ENCODE peak calls at places on chromosomes 2 and 18, in ten cellular contexts. One of them, this sample, is unnamed.

GRCh38 chr2:1697601-1698000 is 46.7 kb downstream of the PXDN start:
- DNase-seq in activated T-cell treated with anti-CD3 and anti-CD28 coated beads for 1 hour: no peak
- DNase-seq in Calu3: no peak
- DNase-seq in AG20443: no peak
- DNase-seq in CD8-positive, alpha-beta memory T cell: no peak
- DNase-seq in cardiac septum: no peak
- DNase-seq in hypothalamus: no peak
- DNase-seq in activated CD4-positive, alpha-beta T cell treated with anti-CD3 and anti-CD28 coated beads, Interleukin-2, amount 50 U/mL, for 1 hour: no peak
- DNase-seq in small intestine: no peak
- DNase-seq in PC-3: no peak
- DNase-seq in this sample: no peak

GRCh38 chr2:50344509-50345106 is 687.3 kb downstream of the NRXN1 start:
- DNase-seq in activated T-cell treated with anti-CD3 and anti-CD28 coated beads for 1 hour: no peak
- DNase-seq in Calu3: no peak
- DNase-seq in AG20443: no peak
- DNase-seq in CD8-positive, alpha-beta memory T cell: no peak
- DNase-seq in cardiac septum: no peak
- DNase-seq in hypothalamus: no peak
- DNase-seq in activated CD4-positive, alpha-beta T cell treated with anti-CD3 and anti-CD28 coated beads, Interleukin-2, amount 50 U/mL, for 1 hour: no peak
- DNase-seq in small intestine: no peak
- DNase-seq in PC-3: no peak
- DNase-seq in this sample: no peak

GRCh38 chr2:122750095-122750494 is 994.6 kb downstream of the TSN start:
- DNase-seq in activated T-cell treated with anti-CD3 and anti-CD28 coated beads for 1 hour: no peak
- DNase-seq in Calu3: no peak
- DNase-seq in AG20443: no peak
- DNase-seq in CD8-positive, alpha-beta memory T cell: no peak
- DNase-seq in cardiac septum: no peak
- DNase-seq in hypothalamus: no peak
- DNase-seq in activated CD4-positive, alpha-beta T cell treated with anti-CD3 and anti-CD28 coated beads, Interleukin-2, amount 50 U/mL, for 1 hour: no peak
- DNase-seq in small intestine: no peak
- DNase-seq in PC-3: no peak
- DNase-seq in this sample: no peak

GRCh38 chr2:189444322-189444721 is 3.0 kb downstream of the WDR75 start:
- DNase-seq in activated T-cell treated with anti-CD3 and anti-CD28 coated beads for 1 hour: no peak
- DNase-seq in Calu3: no peak
- DNase-seq in AG20443: peak
- DNase-seq in CD8-positive, alpha-beta memory T cell: no peak
- DNase-seq in cardiac septum: no peak
- DNase-seq in hypothalamus: no peak
- DNase-seq in activated CD4-positive, alpha-beta T cell treated with anti-CD3 and anti-CD28 coated beads, Interleukin-2, amount 50 U/mL, for 1 hour: no peak
- DNase-seq in small intestine: no peak
- DNase-seq in PC-3: no peak
- DNase-seq in this sample: no peak

GRCh38 chr2:196112408-196113039 is 43.9 kb upstream of the DNAH7 start:
- DNase-seq in activated T-cell treated with anti-CD3 and anti-CD28 coated beads for 1 hour: no peak
- DNase-seq in Calu3: peak
- DNase-seq in AG20443: peak
- DNase-seq in CD8-positive, alpha-beta memory T cell: no peak
- DNase-seq in cardiac septum: no peak
- DNase-seq in hypothalamus: no peak
- DNase-seq in activated CD4-positive, alpha-beta T cell treated with anti-CD3 and anti-CD28 coated beads, Interleukin-2, amount 50 U/mL, for 1 hour: no peak
- DNase-seq in small intestine: no peak
- DNase-seq in PC-3: peak
- DNase-seq in this sample: no peak

GRCh38 chr18:61334951-61335736 is 1.9 kb downstream of the CDH20 start:
- DNase-seq in activated T-cell treated with anti-CD3 and anti-CD28 coated beads for 1 hour: no peak
- DNase-seq in Calu3: no peak
- DNase-seq in AG20443: peak
- DNase-seq in CD8-positive, alpha-beta memory T cell: no peak
- DNase-seq in cardiac septum: no peak
- DNase-seq in hypothalamus: peak
- DNase-seq in activated CD4-positive, alpha-beta T cell treated with anti-CD3 and anti-CD28 coated beads, Interleukin-2, amount 50 U/mL, for 1 hour: no peak
- DNase-seq in small intestine: no peak
- DNase-seq in PC-3: no peak
- DNase-seq in this sample: no peak

GRCh38 chr2:150136901-150137300 is 350.6 kb downstream of the RND3 start:
- DNase-seq in activated T-cell treated with anti-CD3 and anti-CD28 coated beads for 1 hour: no peak
- DNase-seq in Calu3: no peak
- DNase-seq in AG20443: no peak
- DNase-seq in CD8-positive, alpha-beta memory T cell: no peak
- DNase-seq in cardiac septum: no peak
- DNase-seq in hypothalamus: no peak
- DNase-seq in activated CD4-positive, alpha-beta T cell treated with anti-CD3 and anti-CD28 coated beads, Interleukin-2, amount 50 U/mL, for 1 hour: no peak
- DNase-seq in small intestine: no peak
- DNase-seq in PC-3: no peak
- DNase-seq in this sample: no peak

GRCh38 chr18:69947361-69948106 is at the start of gene CD226:
- DNase-seq in activated T-cell treated with anti-CD3 and anti-CD28 coated beads for 1 hour: no peak
- DNase-seq in Calu3: no peak
- DNase-seq in AG20443: no peak
- DNase-seq in CD8-positive, alpha-beta memory T cell: no peak
- DNase-seq in cardiac septum: no peak
- DNase-seq in hypothalamus: no peak
- DNase-seq in activated CD4-positive, alpha-beta T cell treated with anti-CD3 and anti-CD28 coated beads, Interleukin-2, amount 50 U/mL, for 1 hour: no peak
- DNase-seq in small intestine: peak
- DNase-seq in PC-3: no peak
- DNase-seq in this sample: no peak

GRCh38 chr18:38007931-38008330 is 442.3 kb upstream of the CELF4 start:
- DNase-seq in activated T-cell treated with anti-CD3 and anti-CD28 coated beads for 1 hour: no peak
- DNase-seq in Calu3: no peak
- DNase-seq in AG20443: no peak
- DNase-seq in CD8-positive, alpha-beta memory T cell: no peak
- DNase-seq in cardiac septum: no peak
- DNase-seq in hypothalamus: no peak
- DNase-seq in activated CD4-positive, alpha-beta T cell treated with anti-CD3 and anti-CD28 coated beads, Interleukin-2, amount 50 U/mL, for 1 hour: no peak
- DNase-seq in small intestine: no peak
- DNase-seq in PC-3: no peak
- DNase-seq in this sample: no peak

GRCh38 chr2:128624956-128625355 is 306.3 kb upstream of the HS6ST1 start:
- DNase-seq in activated T-cell treated with anti-CD3 and anti-CD28 coated beads for 1 hour: no peak
- DNase-seq in Calu3: no peak
- DNase-seq in AG20443: no peak
- DNase-seq in CD8-positive, alpha-beta memory T cell: no peak
- DNase-seq in cardiac septum: no peak
- DNase-seq in hypothalamus: no peak
- DNase-seq in activated CD4-positive, alpha-beta T cell treated with anti-CD3 and anti-CD28 coated beads, Interleukin-2, amount 50 U/mL, for 1 hour: no peak
- DNase-seq in small intestine: no peak
- DNase-seq in PC-3: no peak
- DNase-seq in this sample: no peak

GRCh38 chr2:185245806-185246205 is 492.8 kb upstream of the FSIP2 start:
- DNase-seq in activated T-cell treated with anti-CD3 and anti-CD28 coated beads for 1 hour: no peak
- DNase-seq in Calu3: no peak
- DNase-seq in AG20443: no peak
- DNase-seq in CD8-positive, alpha-beta memory T cell: no peak
- DNase-seq in cardiac septum: no peak
- DNase-seq in hypothalamus: no peak
- DNase-seq in activated CD4-positive, alpha-beta T cell treated with anti-CD3 and anti-CD28 coated beads, Interleukin-2, amount 50 U/mL, for 1 hour: no peak
- DNase-seq in small intestine: no peak
- DNase-seq in PC-3: no peak
- DNase-seq in this sample: no peak

GRCh38 chr2:102185347-102185746 is 1.5 kb upstream of the IL1RL2 start:
- DNase-seq in activated T-cell treated with anti-CD3 and anti-CD28 coated beads for 1 hour: no peak
- DNase-seq in Calu3: no peak
- DNase-seq in AG20443: peak
- DNase-seq in CD8-positive, alpha-beta memory T cell: no peak
- DNase-seq in cardiac septum: no peak
- DNase-seq in hypothalamus: no peak
- DNase-seq in activated CD4-positive, alpha-beta T cell treated with anti-CD3 and anti-CD28 coated beads, Interleukin-2, amount 50 U/mL, for 1 hour: no peak
- DNase-seq in small intestine: no peak
- DNase-seq in PC-3: peak
- DNase-seq in this sample: no peak

GRCh38 chr2:174198846-174199564 is 49.3 kb downstream of the OLA1 start:
- DNase-seq in activated T-cell treated with anti-CD3 and anti-CD28 coated beads for 1 hour: no peak
- DNase-seq in Calu3: no peak
- DNase-seq in AG20443: no peak
- DNase-seq in CD8-positive, alpha-beta memory T cell: no peak
- DNase-seq in cardiac septum: no peak
- DNase-seq in hypothalamus: no peak
- DNase-seq in activated CD4-positive, alpha-beta T cell treated with anti-CD3 and anti-CD28 coated beads, Interleukin-2, amount 50 U/mL, for 1 hour: no peak
- DNase-seq in small intestine: peak
- DNase-seq in PC-3: peak
- DNase-seq in this sample: no peak

GRCh38 chr2:167177196-167177595 is 288.9 kb downstream of the XIRP2 start:
- DNase-seq in activated T-cell treated with anti-CD3 and anti-CD28 coated beads for 1 hour: no peak
- DNase-seq in Calu3: no peak
- DNase-seq in AG20443: no peak
- DNase-seq in CD8-positive, alpha-beta memory T cell: no peak
- DNase-seq in cardiac septum: no peak
- DNase-seq in hypothalamus: no peak
- DNase-seq in activated CD4-positive, alpha-beta T cell treated with anti-CD3 and anti-CD28 coated beads, Interleukin-2, amount 50 U/mL, for 1 hour: no peak
- DNase-seq in small intestine: no peak
- DNase-seq in PC-3: no peak
- DNase-seq in this sample: no peak

GRCh38 chr18:31244737-31245432 is 73.1 kb upstream of the DSG1 start:
- DNase-seq in activated T-cell treated with anti-CD3 and anti-CD28 coated beads for 1 hour: no peak
- DNase-seq in Calu3: no peak
- DNase-seq in AG20443: no peak
- DNase-seq in CD8-positive, alpha-beta memory T cell: no peak
- DNase-seq in cardiac septum: no peak
- DNase-seq in hypothalamus: no peak
- DNase-seq in activated CD4-positive, alpha-beta T cell treated with anti-CD3 and anti-CD28 coated beads, Interleukin-2, amount 50 U/mL, for 1 hour: no peak
- DNase-seq in small intestine: peak
- DNase-seq in PC-3: peak
- DNase-seq in this sample: no peak

GRCh38 chr2:2824588-2824987 is 493.5 kb upstream of the MYT1L start:
- DNase-seq in activated T-cell treated with anti-CD3 and anti-CD28 coated beads for 1 hour: no peak
- DNase-seq in Calu3: no peak
- DNase-seq in AG20443: no peak
- DNase-seq in CD8-positive, alpha-beta memory T cell: no peak
- DNase-seq in cardiac septum: no peak
- DNase-seq in hypothalamus: no peak
- DNase-seq in activated CD4-positive, alpha-beta T cell treated with anti-CD3 and anti-CD28 coated beads, Interleukin-2, amount 50 U/mL, for 1 hour: no peak
- DNase-seq in small intestine: no peak
- DNase-seq in PC-3: no peak
- DNase-seq in this sample: no peak

GRCh38 chr2:138373993-138374408 is 127.6 kb upstream of the SPOPL start:
- DNase-seq in activated T-cell treated with anti-CD3 and anti-CD28 coated beads for 1 hour: no peak
- DNase-seq in Calu3: peak
- DNase-seq in AG20443: peak
- DNase-seq in CD8-positive, alpha-beta memory T cell: no peak
- DNase-seq in cardiac septum: no peak
- DNase-seq in hypothalamus: no peak
- DNase-seq in activated CD4-positive, alpha-beta T cell treated with anti-CD3 and anti-CD28 coated beads, Interleukin-2, amount 50 U/mL, for 1 hour: no peak
- DNase-seq in small intestine: peak
- DNase-seq in PC-3: peak
- DNase-seq in this sample: no peak

GRCh38 chr18:55047546-55047945 is 88.3 kb upstream of the CCDC68 start:
- DNase-seq in activated T-cell treated with anti-CD3 and anti-CD28 coated beads for 1 hour: no peak
- DNase-seq in Calu3: no peak
- DNase-seq in AG20443: no peak
- DNase-seq in CD8-positive, alpha-beta memory T cell: no peak
- DNase-seq in cardiac septum: no peak
- DNase-seq in hypothalamus: no peak
- DNase-seq in activated CD4-positive, alpha-beta T cell treated with anti-CD3 and anti-CD28 coated beads, Interleukin-2, amount 50 U/mL, for 1 hour: no peak
- DNase-seq in small intestine: no peak
- DNase-seq in PC-3: no peak
- DNase-seq in this sample: no peak

GRCh38 chr2:223169830-223170605 is 118.0 kb downstream of the KCNE4 start:
- DNase-seq in activated T-cell treated with anti-CD3 and anti-CD28 coated beads for 1 hour: no peak
- DNase-seq in Calu3: no peak
- DNase-seq in AG20443: no peak
- DNase-seq in CD8-positive, alpha-beta memory T cell: no peak
- DNase-seq in cardiac septum: no peak
- DNase-seq in hypothalamus: no peak
- DNase-seq in activated CD4-positive, alpha-beta T cell treated with anti-CD3 and anti-CD28 coated beads, Interleukin-2, amount 50 U/mL, for 1 hour: no peak
- DNase-seq in small intestine: no peak
- DNase-seq in PC-3: no peak
- DNase-seq in this sample: no peak

GRCh38 chr2:9637330-9637729 is 6.5 kb upstream of the YWHAQ start:
- DNase-seq in activated T-cell treated with anti-CD3 and anti-CD28 coated beads for 1 hour: no peak
- DNase-seq in Calu3: peak
- DNase-seq in AG20443: peak
- DNase-seq in CD8-positive, alpha-beta memory T cell: no peak
- DNase-seq in cardiac septum: no peak
- DNase-seq in hypothalamus: no peak
- DNase-seq in activated CD4-positive, alpha-beta T cell treated with anti-CD3 and anti-CD28 coated beads, Interleukin-2, amount 50 U/mL, for 1 hour: no peak
- DNase-seq in small intestine: no peak
- DNase-seq in PC-3: peak
- DNase-seq in this sample: no peak

GRCh38 chr2:43707255-43707654 is 31.0 kb upstream of the C1GALT1C1L start:
- DNase-seq in activated T-cell treated with anti-CD3 and anti-CD28 coated beads for 1 hour: no peak
- DNase-seq in Calu3: no peak
- DNase-seq in AG20443: peak
- DNase-seq in CD8-positive, alpha-beta memory T cell: no peak
- DNase-seq in cardiac septum: no peak
- DNase-seq in hypothalamus: no peak
- DNase-seq in activated CD4-positive, alpha-beta T cell treated with anti-CD3 and anti-CD28 coated beads, Interleukin-2, amount 50 U/mL, for 1 hour: no peak
- DNase-seq in small intestine: no peak
- DNase-seq in PC-3: peak
- DNase-seq in this sample: no peak

GRCh38 chr2:23523651-23524260 is 138.8 kb downstream of the KLHL29 start:
- DNase-seq in activated T-cell treated with anti-CD3 and anti-CD28 coated beads for 1 hour: no peak
- DNase-seq in Calu3: no peak
- DNase-seq in AG20443: peak
- DNase-seq in CD8-positive, alpha-beta memory T cell: no peak
- DNase-seq in cardiac septum: no peak
- DNase-seq in hypothalamus: no peak
- DNase-seq in activated CD4-positive, alpha-beta T cell treated with anti-CD3 and anti-CD28 coated beads, Interleukin-2, amount 50 U/mL, for 1 hour: no peak
- DNase-seq in small intestine: no peak
- DNase-seq in PC-3: no peak
- DNase-seq in this sample: no peak

GRCh38 chr18:23071285-23071684 is 64.0 kb upstream of the CABLES1 start:
- DNase-seq in activated T-cell treated with anti-CD3 and anti-CD28 coated beads for 1 hour: peak
- DNase-seq in Calu3: no peak
- DNase-seq in AG20443: no peak
- DNase-seq in CD8-positive, alpha-beta memory T cell: peak
- DNase-seq in cardiac septum: peak
- DNase-seq in hypothalamus: peak
- DNase-seq in activated CD4-positive, alpha-beta T cell treated with anti-CD3 and anti-CD28 coated beads, Interleukin-2, amount 50 U/mL, for 1 hour: peak
- DNase-seq in small intestine: peak
- DNase-seq in PC-3: no peak
- DNase-seq in this sample: peak

GRCh38 chr2:7003895-7004294 is 86.7 kb downstream of the RNF144A start:
- DNase-seq in activated T-cell treated with anti-CD3 and anti-CD28 coated beads for 1 hour: no peak
- DNase-seq in Calu3: no peak
- DNase-seq in AG20443: no peak
- DNase-seq in CD8-positive, alpha-beta memory T cell: no peak
- DNase-seq in cardiac septum: no peak
- DNase-seq in hypothalamus: no peak
- DNase-seq in activated CD4-positive, alpha-beta T cell treated with anti-CD3 and anti-CD28 coated beads, Interleukin-2, amount 50 U/mL, for 1 hour: no peak
- DNase-seq in small intestine: no peak
- DNase-seq in PC-3: no peak
- DNase-seq in this sample: no peak

GRCh38 chr2:148391324-148391723 is 253.2 kb upstream of the EPC2 start:
- DNase-seq in activated T-cell treated with anti-CD3 and anti-CD28 coated beads for 1 hour: no peak
- DNase-seq in Calu3: no peak
- DNase-seq in AG20443: peak
- DNase-seq in CD8-positive, alpha-beta memory T cell: no peak
- DNase-seq in cardiac septum: no peak
- DNase-seq in hypothalamus: no peak
- DNase-seq in activated CD4-positive, alpha-beta T cell treated with anti-CD3 and anti-CD28 coated beads, Interleukin-2, amount 50 U/mL, for 1 hour: no peak
- DNase-seq in small intestine: no peak
- DNase-seq in PC-3: peak
- DNase-seq in this sample: no peak

GRCh38 chr2:168212866-168213265 is 34.5 kb downstream of the STK39 start:
- DNase-seq in activated T-cell treated with anti-CD3 and anti-CD28 coated beads for 1 hour: no peak
- DNase-seq in Calu3: no peak
- DNase-seq in AG20443: no peak
- DNase-seq in CD8-positive, alpha-beta memory T cell: no peak
- DNase-seq in cardiac septum: no peak
- DNase-seq in hypothalamus: no peak
- DNase-seq in activated CD4-positive, alpha-beta T cell treated with anti-CD3 and anti-CD28 coated beads, Interleukin-2, amount 50 U/mL, for 1 hour: no peak
- DNase-seq in small intestine: no peak
- DNase-seq in PC-3: peak
- DNase-seq in this sample: no peak

GRCh38 chr2:118852605-118853128 is 5.2 kb upstream of the EN1 start:
- DNase-seq in activated T-cell treated with anti-CD3 and anti-CD28 coated beads for 1 hour: no peak
- DNase-seq in Calu3: no peak
- DNase-seq in AG20443: no peak
- DNase-seq in CD8-positive, alpha-beta memory T cell: no peak
- DNase-seq in cardiac septum: no peak
- DNase-seq in hypothalamus: no peak
- DNase-seq in activated CD4-positive, alpha-beta T cell treated with anti-CD3 and anti-CD28 coated beads, Interleukin-2, amount 50 U/mL, for 1 hour: no peak
- DNase-seq in small intestine: no peak
- DNase-seq in PC-3: no peak
- DNase-seq in this sample: no peak

GRCh38 chr2:24297663-24298062 is 62.7 kb downstream of the ITSN2 start:
- DNase-seq in activated T-cell treated with anti-CD3 and anti-CD28 coated beads for 1 hour: no peak
- DNase-seq in Calu3: no peak
- DNase-seq in AG20443: no peak
- DNase-seq in CD8-positive, alpha-beta memory T cell: no peak
- DNase-seq in cardiac septum: no peak
- DNase-seq in hypothalamus: no peak
- DNase-seq in activated CD4-positive, alpha-beta T cell treated with anti-CD3 and anti-CD28 coated beads, Interleukin-2, amount 50 U/mL, for 1 hour: no peak
- DNase-seq in small intestine: no peak
- DNase-seq in PC-3: no peak
- DNase-seq in this sample: no peak